ENCODE peak calls at places on chromosome 1, in five cellular contexts. A is transverse colon, R is testis, J is NB4, K is endothelial cell of umbilical vein. B is an unnamed sample.

GRCh38 chr1:53122194-53122846 is 20.1 kb downstream of the SLC1A7 start:
- DNase-seq in A (no peak), K (no peak), R (no peak), J (no peak), B (no peak)

GRCh38 chr1:11434506-11434905 is 44.4 kb upstream of the DISP3 start:
- DNase-seq in R (no peak), A (no peak), J (no peak), K (no peak), B (no peak)

GRCh38 chr1:203174324-203174985 is 1.2 kb downstream of the MYBPH start:
- DNase-seq in R (no peak), K (no peak), J (no peak), A (no peak), B (no peak)

GRCh38 chr1:36520771-36521420 is 38.2 kb upstream of the CSF3R start:
- DNase-seq in R (no peak), A (no peak), K (no peak), J (no peak), B (no peak)

GRCh38 chr1:2972879-2973575 is 48.2 kb upstream of the ACTRT2 start:
- DNase-seq in A (no peak), R (peak), J (no peak), K (no peak), B (no peak)

GRCh38 chr1:109790735-109791494 is 27.2 kb upstream of the EPS8L3 start:
- DNase-seq in R (no peak), K (peak), J (peak), A (peak), B (peak)

GRCh38 chr1:164830628-164831027 is 271.6 kb downstream of the PBX1 start:
- DNase-seq in K (no peak), R (no peak), A (no peak), J (no peak), B (no peak)

GRCh38 chr1:241821363-241821762 is 26.6 kb upstream of the EXO1 start:
- DNase-seq in J (peak), R (no peak), A (no peak), K (no peak), B (no peak)

GRCh38 chr1:228472655-228473054 is 14.5 kb upstream of the RNF187 start:
- DNase-seq in K (peak), R (no peak), J (peak), A (no peak), B (no peak)

GRCh38 chr1:167263784-167264464 is 43.2 kb downstream of the POU2F1 start:
- DNase-seq in A (no peak), J (no peak), R (no peak), K (no peak), B (no peak)

GRCh38 chr1:41718444-41719028 is 200.2 kb downstream of the HIVEP3 start:
- DNase-seq in A (no peak), R (no peak), J (no peak), K (no peak), B (no peak)

GRCh38 chr1:214933375-214933774 is 149.2 kb upstream of the KCNK2 start:
- DNase-seq in A (no peak), J (no peak), R (no peak), K (no peak), B (no peak)

GRCh38 chr1:116311756-116312691 is 61.0 kb upstream of the ATP1A1 start:
- DNase-seq in R (no peak), J (no peak), K (no peak), A (peak), B (peak)

GRCh38 chr1:21816602-21817302 is 4.7 kb downstream of the LDLRAD2 start:
- DNase-seq in R (no peak), A (no peak), K (peak), J (no peak), B (no peak)

GRCh38 chr1:187010571-187011309 is 182.0 kb downstream of the PLA2G4A start:
- DNase-seq in K (peak), A (no peak), R (no peak), J (no peak), B (no peak)

GRCh38 chr1:53693361-53693760 is 45.6 kb downstream of the GLIS1 start:
- DNase-seq in K (no peak), J (no peak), R (no peak), A (no peak), B (no peak)

GRCh38 chr1:156081174-156082110 is 823 bp downstream of the MEX3A start:
- DNase-seq in A (no peak), J (no peak), K (peak), R (no peak), B (no peak)

GRCh38 chr1:244246334-244246733 is 195.3 kb downstream of the ZBTB18 start:
- DNase-seq in K (no peak), A (no peak), J (peak), R (no peak), B (no peak)

GRCh38 chr1:214005716-214006115 is 17.9 kb downstream of the PROX1 start:
- DNase-seq in J (no peak), K (no peak), R (no peak), A (no peak), B (no peak)

GRCh38 chr1:31815752-31816484 is at the start of gene SPOCD1:
- DNase-seq in J (peak), R (peak), A (peak), K (peak), B (peak)

GRCh38 chr1:166700696-166701095 is 138.6 kb upstream of the POGK start:
- DNase-seq in J (no peak), K (no peak), R (no peak), A (no peak), B (no peak)

GRCh38 chr1:242811092-242811840 is 286.8 kb upstream of the PLD5 start:
- DNase-seq in K (no peak), J (no peak), R (no peak), A (no peak), B (no peak)

GRCh38 chr1:154619181-154619948 is 11.4 kb upstream of the ADAR start:
- DNase-seq in J (no peak), A (no peak), R (no peak), K (no peak), B (no peak)

GRCh38 chr1:154176341-154176740 is 15.6 kb downstream of the TPM3 start:
- DNase-seq in K (peak), R (no peak), J (no peak), A (peak), B (peak)

GRCh38 chr1:29540801-29541357 is 304.6 kb downstream of the PTPRU start:
- DNase-seq in K (no peak), A (no peak), J (no peak), R (peak), B (no peak)

GRCh38 chr1:9200441-9200840 is 34.1 kb upstream of the H6PD start:
- DNase-seq in R (no peak), A (no peak), J (no peak), K (no peak), B (no peak)

GRCh38 chr1:16181887-16182719 is 26.2 kb upstream of the EPHA2 start:
- DNase-seq in K (peak), A (peak), J (no peak), R (peak), B (peak)
- TF ChIP-seq POLR2A in K (peak), A (peak), J (no peak), R (no peak), B (no peak)

GRCh38 chr1:225881081-225882007 is 836 bp downstream of the TMEM63A start:
- DNase-seq in A (peak), K (peak), R (peak), J (peak), B (peak)

GRCh38 chr1:225882699-225883615 is 777 bp upstream of the TMEM63A start:
- DNase-seq in K (peak), A (peak), J (peak), R (peak), B (peak)

GRCh38 chr1:225883616-225884265 is 1.6 kb upstream of the TMEM63A start:
- DNase-seq in K (no peak), A (peak), R (no peak), J (no peak), B (no peak)

GRCh38 chr1:225880636-225881035 is 1.5 kb downstream of the TMEM63A start:
- DNase-seq in J (no peak), A (no peak), R (no peak), K (no peak), B (no peak)

GRCh38 chr1:225882008-225882698 is at the start of gene TMEM63A:
- DNase-seq in R (peak), K (peak), A (peak), J (peak), B (peak)
- TF ChIP-seq POLR2A in R (no peak), K (no peak), A (peak), J (peak), B (peak)

GRCh38 chr1:68496680-68497357 is at the start of gene DEPDC1:
- DNase-seq in A (peak), J (peak), K (peak), R (peak), B (peak)
- TF ChIP-seq POLR2A in A (no peak), J (peak), K (peak), R (no peak), B (no peak)

GRCh38 chr1:207321790-207322530 is 482 bp downstream of the CD55 start:
- DNase-seq in J (peak), R (peak), A (no peak), K (peak), B (no peak)
- TF ChIP-seq POLR2A in J (no peak), R (no peak), A (peak), K (no peak), B (no peak)